ENCODE peak calls at places on chromosomes 4 and X, in eight cellular contexts. A, N, I, X, D, R, J and F are unnamed samples.

GRCh38 chr4:119739796-119740195 is 111.2 kb upstream of the PDE5A start:
- DNase-seq in A (no peak), N (no peak), I (no peak), X (no peak), D (no peak), R (no peak), J (no peak), F (no peak)

GRCh38 chr4:180449395-180449956 is 1793.7 kb upstream of the TENM3 start:
- DNase-seq in A (no peak), N (peak), I (peak), X (peak), D (peak), R (peak), J (peak), F (peak)

GRCh38 chr4:136858911-136859310 is 673.4 kb downstream of the PCDH18 start:
- DNase-seq in A (no peak), N (no peak), I (no peak), X (no peak), D (no peak), R (no peak), J (no peak), F (no peak)

GRCh38 chrX:32116047-32116446 is 1044.2 kb upstream of the FTHL17 start:
- DNase-seq in A (no peak), N (no peak), I (no peak), X (no peak), D (no peak), R (peak), J (no peak), F (no peak)

GRCh38 chrX:107676559-107677378 is 48.5 kb downstream of the PRPS1 start:
- DNase-seq in A (peak), N (no peak), I (peak), X (peak), D (peak), R (no peak), J (peak), F (peak)

GRCh38 chr4:81845761-81846160 is 374.1 kb upstream of the RASGEF1B start:
- DNase-seq in A (no peak), N (no peak), I (no peak), X (no peak), D (no peak), R (no peak), J (no peak), F (no peak)

GRCh38 chr4:7462509-7462971 is 27.8 kb upstream of the PSAPL1 start:
- DNase-seq in A (peak), N (peak), I (peak), X (peak), D (peak), R (peak), J (peak), F (peak)

GRCh38 chr4:153539058-153539826 is 73.1 kb downstream of the TMEM131L start:
- DNase-seq in A (no peak), N (no peak), I (no peak), X (no peak), D (no peak), R (no peak), J (no peak), F (no peak)

GRCh38 chrX:133715715-133716114 is 269.7 kb downstream of the GPC3 start:
- DNase-seq in A (no peak), N (no peak), I (no peak), X (no peak), D (no peak), R (no peak), J (no peak), F (no peak)

DNA sequence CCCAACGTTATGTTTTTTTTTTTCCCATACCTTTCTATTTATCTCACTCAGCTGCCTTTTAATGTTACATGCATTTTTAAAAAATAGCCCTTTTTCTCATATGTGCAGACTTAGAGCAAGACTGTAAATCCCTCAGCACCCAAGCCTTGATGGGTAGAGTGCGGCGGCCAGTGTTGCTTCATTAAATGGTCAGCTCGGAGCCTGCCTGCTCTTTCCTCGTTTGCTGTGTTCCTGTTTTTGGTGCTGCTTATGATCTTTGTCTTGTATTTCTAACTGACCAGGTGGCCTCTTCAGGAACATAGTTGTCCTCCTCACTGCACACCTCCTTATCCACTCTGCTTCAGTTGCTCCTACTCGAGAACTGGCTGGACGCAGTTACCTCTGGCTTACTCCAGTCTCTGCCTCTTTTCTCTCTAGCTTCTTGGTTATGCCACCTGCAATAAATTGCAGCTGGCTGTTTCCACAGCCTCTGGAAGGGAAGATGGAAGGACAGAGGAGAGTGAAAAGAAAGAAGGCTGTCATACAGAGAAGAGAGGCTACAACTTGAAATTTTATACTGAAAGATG is 10.6 kb downstream of the RBPJ start:
- DNase-seq in A (no peak), N (no peak), I (no peak), X (no peak), D (no peak), R (no peak), J (no peak), F (no peak)
- TF ChIP-seq EZH2phosphoT487 in A (no peak), N (no peak), I (no peak), X (no peak), D (no peak), R (no peak), J (no peak), F (no peak)

GRCh38 chr4:149706942-149707341 is 108.7 kb downstream of the IQCM start:
- DNase-seq in A (peak), N (no peak), I (no peak), X (no peak), D (no peak), R (no peak), J (no peak), F (no peak)
- TF ChIP-seq EZH2phosphoT487 in A (no peak), N (no peak), I (no peak), X (no peak), D (no peak), R (no peak), J (no peak), F (no peak)

GRCh38 chr4:1826531-1827350 is 29.2 kb downstream of the LETM1 start:
- DNase-seq in A (no peak), N (peak), I (peak), X (no peak), D (no peak), R (no peak), J (no peak), F (no peak)

GRCh38 chr4:1822568-1823544 is 29.8 kb downstream of the FGFR3 start:
- DNase-seq in A (no peak), N (no peak), I (no peak), X (no peak), D (no peak), R (no peak), J (no peak), F (no peak)

GRCh38 chr4:1823545-1823932 is 30.4 kb downstream of the FGFR3 start:
- DNase-seq in A (no peak), N (no peak), I (no peak), X (no peak), D (no peak), R (no peak), J (no peak), F (no peak)

GRCh38 chr4:1824746-1825145 is 31.2 kb downstream of the LETM1 start:
- DNase-seq in A (no peak), N (no peak), I (no peak), X (no peak), D (no peak), R (no peak), J (no peak), F (no peak)

DNA sequence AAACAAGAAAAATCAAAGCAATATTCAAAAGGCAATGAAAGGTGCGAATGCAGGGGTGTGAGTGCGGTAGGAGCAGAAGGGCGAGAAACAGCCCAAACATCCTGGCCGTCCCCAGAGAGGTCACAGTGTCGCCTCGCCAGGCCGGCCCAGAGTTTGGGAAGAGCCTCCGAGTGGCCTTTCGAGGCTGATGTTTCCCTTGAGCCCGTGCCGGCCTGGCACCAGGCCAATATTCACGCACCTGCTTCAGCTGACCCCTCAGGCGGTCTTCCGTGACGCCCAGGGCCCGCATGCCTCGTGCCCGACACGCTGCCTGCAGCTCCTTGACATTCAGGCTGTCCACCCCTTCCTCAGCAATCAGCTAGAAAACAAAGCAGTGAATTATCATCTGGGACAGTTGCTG is 30.6 kb downstream of the LETM1 start:
- DNase-seq in A (no peak), N (no peak), I (peak), X (no peak), D (no peak), R (no peak), J (no peak), F (no peak)
- TF ChIP-seq EZH2phosphoT487 in A (no peak), N (no peak), I (no peak), X (no peak), D (no peak), R (no peak), J (no peak), F (no peak)

DNA sequence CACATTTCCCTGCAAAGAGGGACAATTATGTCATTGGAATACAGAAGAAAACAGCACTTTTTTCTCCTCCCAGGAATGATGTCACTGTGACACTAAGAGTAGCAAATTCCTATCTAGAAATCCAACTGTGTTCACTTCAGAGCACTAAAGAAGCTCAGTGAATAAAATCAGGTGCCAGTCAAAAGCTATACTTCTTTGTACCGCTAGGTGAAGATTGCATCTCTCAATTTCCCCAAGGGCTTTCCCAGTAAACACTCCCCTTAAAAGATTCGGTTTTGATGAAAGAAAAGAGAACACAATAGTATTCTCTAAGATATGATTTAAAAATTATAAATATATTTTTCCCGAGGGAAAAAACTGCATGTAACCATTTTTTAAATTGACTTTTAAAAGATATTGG is 104.7 kb upstream of the MID1 start:
- DNase-seq in A (no peak), N (peak), I (peak), X (no peak), D (no peak), R (peak), J (peak), F (no peak)
- TF ChIP-seq EZH2phosphoT487 in A (no peak), N (no peak), I (no peak), X (no peak), D (no peak), R (no peak), J (no peak), F (no peak)

GRCh38 chr4:20809796-20810195 is 109.5 kb downstream of the PACRGL start:
- DNase-seq in A (no peak), N (no peak), I (no peak), X (no peak), D (peak), R (peak), J (peak), F (peak)

GRCh38 chr4:20805716-20806115 is 105.5 kb downstream of the PACRGL start:
- DNase-seq in A (no peak), N (no peak), I (no peak), X (no peak), D (no peak), R (no peak), J (peak), F (no peak)
- TF ChIP-seq EZH2phosphoT487 in A (no peak), N (no peak), I (no peak), X (no peak), D (no peak), R (no peak), J (no peak), F (no peak)

GRCh38 chr4:187608001-187608421 is 387.6 kb upstream of the ZFP42 start:
- DNase-seq in A (peak), N (no peak), I (no peak), X (no peak), D (no peak), R (no peak), J (peak), F (no peak)
- TF ChIP-seq EZH2phosphoT487 in A (no peak), N (no peak), I (no peak), X (no peak), D (no peak), R (no peak), J (no peak), F (no peak)